ENCODE peak calls at places on chromosomes 2 and 18, in six cellular contexts. D is IMR-90, S is tibial artery, K is transverse colon, N is testis, J is HCT116. O is an unnamed sample. For H3K4me1, the result is how much of the 10 kb centered on the place peaks cover.

GRCh38 chr2:43484323-43484930 is 111.4 kb downstream of the THADA start:
- DNase-seq in J (peak), N (no peak), D (peak), S (no peak), K (no peak), O (no peak)

GRCh38 chr2:112941753-112942653 is 31.0 kb downstream of the IL37 start:
- DNase-seq in N (peak), J (peak), D (peak), S (peak), K (peak), O (peak)

GRCh38 chr2:28355521-28356094 is 37.0 kb upstream of the FOSL2 start:
- DNase-seq in N (peak), J (no peak), K (no peak), S (peak), D (no peak), O (no peak)

GRCh38 chr2:3486047-3487027 is 33.0 kb downstream of the ADI1 start:
- DNase-seq in D (no peak), N (peak), J (no peak), K (no peak), S (no peak), O (no peak)

GRCh38 chr2:15608392-15608761 is 16.7 kb downstream of the DDX1 start:
- DNase-seq in K (no peak), D (no peak), S (no peak), N (no peak), J (no peak), O (no peak)

GRCh38 chr2:46393865-46394264 is 85.5 kb upstream of the TMEM247 start:
- DNase-seq in D (no peak), J (no peak), S (no peak), K (no peak), N (peak), O (no peak)

GRCh38 chr2:20148841-20149702 is 75.9 kb downstream of the SDC1 start:
- DNase-seq in D (peak), S (no peak), N (no peak), K (no peak), J (no peak), O (no peak)

GRCh38 chr2:230798769-230799399 is 65.9 kb upstream of the ITM2C start:
- DNase-seq in D (peak), J (no peak), N (no peak), S (no peak), K (no peak), O (no peak)

GRCh38 chr18:12604445-12605007 is 53.4 kb downstream of the SPIRE1 start:
- DNase-seq in S (no peak), N (no peak), D (no peak), K (no peak), J (no peak), O (no peak)

GRCh38 chr18:36692909-36693308 is 135.9 kb downstream of the TPGS2 start:
- DNase-seq in D (peak), J (no peak), S (no peak), N (no peak), K (no peak), O (no peak)

GRCh38 chr2:197705912-197706838 is 1.0 kb downstream of the MARS2 start:
- DNase-seq in N (no peak), D (peak), K (peak), S (no peak), J (no peak), O (no peak)

GRCh38 chr18:55384551-55385275 is 203.3 kb downstream of the TCF4 start:
- DNase-seq in J (no peak), D (peak), S (no peak), K (peak), N (peak), O (peak)

GRCh38 chr2:172079416-172079815 is 5.9 kb upstream of the DLX1 start:
- DNase-seq in S (no peak), J (no peak), D (no peak), K (no peak), N (no peak), O (no peak)

GRCh38 chr2:47660167-47660566 is 122.8 kb upstream of the MSH6 start:
- DNase-seq in D (no peak), K (no peak), J (no peak), N (no peak), S (no peak), O (no peak)

GRCh38 chr18:44771957-44772917 is 91.5 kb downstream of the SETBP1 start:
- DNase-seq in D (no peak), J (no peak), N (peak), K (peak), S (no peak), O (no peak)

GRCh38 chr2:108189316-108189715 is 50.5 kb upstream of the SULT1C3 start:
- DNase-seq in N (no peak), S (no peak), D (no peak), K (no peak), J (no peak), O (peak)

GRCh38 chr18:32677578-32677977 is 95.2 kb downstream of the KLHL14 start:
- DNase-seq in N (no peak), S (no peak), J (no peak), D (no peak), K (no peak), O (no peak)

GRCh38 chr18:32670727-32671126 is 102.1 kb downstream of the KLHL14 start:
- DNase-seq in K (no peak), D (no peak), N (no peak), S (no peak), J (no peak), O (no peak)

GRCh38 chr18:32669549-32670165 is 103.2 kb downstream of the KLHL14 start:
- DNase-seq in J (no peak), K (no peak), N (no peak), S (no peak), D (no peak), O (no peak)

DNA sequence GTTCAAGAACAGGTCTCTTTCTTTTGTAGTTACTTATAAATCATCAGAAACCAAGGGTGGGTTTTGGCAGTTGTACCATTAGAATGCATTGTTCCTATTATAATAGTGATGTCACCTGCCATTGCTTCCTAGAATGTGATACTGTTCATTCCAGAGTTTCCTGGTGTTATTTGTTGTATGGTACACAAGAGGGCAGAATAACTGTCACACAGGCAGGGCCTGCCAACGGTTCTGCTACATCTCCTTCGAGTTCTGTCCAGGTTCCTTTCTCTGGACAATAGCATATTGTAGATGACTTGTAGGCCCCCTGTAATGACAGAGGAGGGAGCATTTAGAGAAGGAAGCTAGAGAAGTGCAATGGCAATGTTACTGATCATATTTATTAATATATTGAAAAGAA is 98.3 kb downstream of the KLHL14 start:
- DNase-seq in N (peak), J (no peak), D (no peak), S (no peak), K (no peak), O (no peak)
- TF ChIP-seq CTCF in N (no peak), J (peak), D (no peak), S (no peak), K (no peak), O (peak)

GRCh38 chr2:187991389-187991788 is 300.3 kb upstream of the GULP1 start:
- DNase-seq in S (no peak), N (no peak), K (no peak), D (no peak), J (no peak), O (no peak)

GRCh38 chr2:187995556-187995955 is 296.1 kb upstream of the GULP1 start:
- DNase-seq in K (no peak), D (no peak), S (no peak), N (no peak), J (no peak), O (no peak)

GRCh38 chr2:187996630-187997029 is 295.0 kb upstream of the GULP1 start:
- DNase-seq in S (no peak), N (no peak), J (no peak), D (no peak), K (no peak), O (no peak)

GRCh38 chr2:187994464-187995331 is 297.0 kb upstream of the GULP1 start:
- DNase-seq in S (no peak), K (no peak), N (peak), D (peak), J (no peak), O (peak)

GRCh38 chr2:187993516-187993915 is 298.2 kb upstream of the GULP1 start:
- DNase-seq in D (peak), J (no peak), K (no peak), N (no peak), S (no peak), O (no peak)
- H3K27ac ChIP-seq in D (no peak), J (no peak), K (no peak), N (no peak), S (no peak), O (no peak)

GRCh38 chr18:28110924-28111323 is 66.0 kb downstream of the CDH2 start:
- DNase-seq in D (no peak), S (no peak), K (no peak), N (peak), J (no peak), O (no peak)
- H3K4me1 ChIP-seq in D (under half), S (under half), K (under half), N (under half), J (under half), O (under half)

GRCh38 chr18:678482-679182 is 21.2 kb downstream of the TYMS start:
- DNase-seq in J (no peak), K (no peak), D (no peak), S (no peak), N (no peak), O (no peak)
- TF ChIP-seq CTCF in J (no peak), K (no peak), D (no peak), S (no peak), N (no peak), O (no peak)